ENCODE peak calls at places on chromosomes 4 and X, in five cellular contexts. One of them, this sample, is unnamed.

GRCh38 chr4:113692809-113693411 is 68.6 kb downstream of the CAMK2D start:
- DNase-seq in astrocyte of the spinal cord: no peak
- DNase-seq in cardiac fibroblast: no peak
- DNase-seq in NCI-H2081: no peak
- DNase-seq in left colon: no peak
- DNase-seq in this sample: no peak

GRCh38 chrX:18983711-18984380 is at the start of gene PHKA2:
- DNase-seq in astrocyte of the spinal cord: no peak
- DNase-seq in cardiac fibroblast: peak
- DNase-seq in NCI-H2081: peak
- DNase-seq in left colon: peak
- DNase-seq in this sample: peak

GRCh38 chr4:17780461-17781071 is 855 bp downstream of the FAM184B start:
- DNase-seq in astrocyte of the spinal cord: peak
- DNase-seq in cardiac fibroblast: peak
- DNase-seq in NCI-H2081: peak
- DNase-seq in left colon: no peak
- DNase-seq in this sample: no peak

GRCh38 chrX:48971325-48972213 is at the start of gene KCND1:
- DNase-seq in astrocyte of the spinal cord: peak
- DNase-seq in cardiac fibroblast: peak
- DNase-seq in NCI-H2081: peak
- DNase-seq in left colon: peak
- DNase-seq in this sample: peak

GRCh38 chrX:133048751-133049150 is 48.2 kb downstream of the USP26 start:
- DNase-seq in astrocyte of the spinal cord: no peak
- DNase-seq in cardiac fibroblast: no peak
- DNase-seq in NCI-H2081: no peak
- DNase-seq in left colon: no peak
- DNase-seq in this sample: no peak

GRCh38 chr4:110003401-110004187 is 90.9 kb downstream of the EGF start:
- DNase-seq in astrocyte of the spinal cord: no peak
- DNase-seq in cardiac fibroblast: peak
- DNase-seq in NCI-H2081: no peak
- DNase-seq in left colon: no peak
- DNase-seq in this sample: no peak

GRCh38 chr4:101104264-101105052 is 242.9 kb downstream of the PPP3CA start:
- DNase-seq in astrocyte of the spinal cord: no peak
- DNase-seq in cardiac fibroblast: peak
- DNase-seq in NCI-H2081: no peak
- DNase-seq in left colon: no peak
- DNase-seq in this sample: no peak

GRCh38 chr4:31083451-31083850 is 363.3 kb downstream of the PCDH7 start:
- DNase-seq in astrocyte of the spinal cord: no peak
- DNase-seq in cardiac fibroblast: no peak
- DNase-seq in NCI-H2081: no peak
- DNase-seq in left colon: no peak
- DNase-seq in this sample: no peak

GRCh38 chr4:95889662-95890061 is 49.8 kb downstream of the PDHA2 start:
- DNase-seq in astrocyte of the spinal cord: peak
- DNase-seq in cardiac fibroblast: peak
- DNase-seq in NCI-H2081: no peak
- DNase-seq in left colon: no peak
- DNase-seq in this sample: no peak

GRCh38 chr4:94036964-94037363 is 170.7 kb upstream of the SMARCAD1 start:
- DNase-seq in astrocyte of the spinal cord: peak
- DNase-seq in cardiac fibroblast: peak
- DNase-seq in NCI-H2081: no peak
- DNase-seq in left colon: no peak
- DNase-seq in this sample: no peak

GRCh38 chr4:185573651-185574199 is 38.4 kb upstream of the PDLIM3 start:
- DNase-seq in astrocyte of the spinal cord: peak
- DNase-seq in cardiac fibroblast: peak
- DNase-seq in NCI-H2081: no peak
- DNase-seq in left colon: no peak
- DNase-seq in this sample: no peak

GRCh38 chr4:72522440-72522839 is 46.6 kb downstream of the ADAMTS3 start:
- DNase-seq in astrocyte of the spinal cord: no peak
- DNase-seq in cardiac fibroblast: no peak
- DNase-seq in NCI-H2081: no peak
- DNase-seq in left colon: no peak
- DNase-seq in this sample: no peak

GRCh38 chr4:174069848-174070330 is 213.6 kb downstream of the FBXO8 start:
- DNase-seq in astrocyte of the spinal cord: no peak
- DNase-seq in cardiac fibroblast: no peak
- DNase-seq in NCI-H2081: no peak
- DNase-seq in left colon: no peak
- DNase-seq in this sample: no peak

GRCh38 chrX:40240844-40241243 is 143.1 kb upstream of the BCOR start:
- DNase-seq in astrocyte of the spinal cord: no peak
- DNase-seq in cardiac fibroblast: no peak
- DNase-seq in NCI-H2081: no peak
- DNase-seq in left colon: no peak
- DNase-seq in this sample: no peak

GRCh38 chr4:7581477-7581876 is 146.7 kb upstream of the PSAPL1 start:
- DNase-seq in astrocyte of the spinal cord: peak
- DNase-seq in cardiac fibroblast: no peak
- DNase-seq in NCI-H2081: no peak
- DNase-seq in left colon: peak
- DNase-seq in this sample: no peak

GRCh38 chr4:85901500-85901899 is 426.6 kb downstream of the ARHGAP24 start:
- DNase-seq in astrocyte of the spinal cord: peak
- DNase-seq in cardiac fibroblast: peak
- DNase-seq in NCI-H2081: no peak
- DNase-seq in left colon: no peak
- DNase-seq in this sample: no peak

GRCh38 chrX:21996872-21997271 is 35.3 kb upstream of the PHEX start:
- DNase-seq in astrocyte of the spinal cord: peak
- DNase-seq in cardiac fibroblast: peak
- DNase-seq in NCI-H2081: no peak
- DNase-seq in left colon: no peak
- DNase-seq in this sample: no peak

GRCh38 chr4:159547645-159548308 is 444.9 kb downstream of the RAPGEF2 start:
- DNase-seq in astrocyte of the spinal cord: peak
- DNase-seq in cardiac fibroblast: peak
- DNase-seq in NCI-H2081: no peak
- DNase-seq in left colon: no peak
- DNase-seq in this sample: no peak

GRCh38 chr4:56653461-56654237 is 27.4 kb downstream of the HOPX start:
- DNase-seq in astrocyte of the spinal cord: no peak
- DNase-seq in cardiac fibroblast: no peak
- DNase-seq in NCI-H2081: no peak
- DNase-seq in left colon: no peak
- DNase-seq in this sample: peak

GRCh38 chr4:169975837-169976796 is 50.1 kb downstream of the MFAP3L start:
- DNase-seq in astrocyte of the spinal cord: no peak
- DNase-seq in cardiac fibroblast: no peak
- DNase-seq in NCI-H2081: no peak
- DNase-seq in left colon: peak
- DNase-seq in this sample: peak

GRCh38 chr4:98261291-98262271 is at the start of gene RAP1GDS1:
- DNase-seq in astrocyte of the spinal cord: peak
- DNase-seq in cardiac fibroblast: peak
- DNase-seq in NCI-H2081: no peak
- DNase-seq in left colon: peak
- DNase-seq in this sample: peak

This sample was measured in transverse colon.